ENCODE peak calls at places on chromosomes 16 and 17, in seven cellular contexts. One of them, this sample, is unnamed.

GRCh38 chr17:42759982-42760651 is 910 bp upstream of the RAMP2 start:
- DNase-seq in RCC 7860: no peak
- DNase-seq in cardiac fibroblast: no peak
- DNase-seq in T-helper 17 cell: no peak
- DNase-seq in activated naive CD8-positive, alpha-beta T cell treated with anti-CD3 and anti-CD28 coated beads, Interleukin-2, amount 50 U/mL, for 24 hours: no peak
- DNase-seq in GOT3: no peak
- DNase-seq in endothelial cell of umbilical vein: peak
- DNase-seq in this sample: no peak

GRCh38 chr16:7871371-7871770 is 538.7 kb downstream of the RBFOX1 start:
- DNase-seq in endothelial cell of umbilical vein: no peak
- DNase-seq in GOT3: no peak
- DNase-seq in activated naive CD8-positive, alpha-beta T cell treated with anti-CD3 and anti-CD28 coated beads, Interleukin-2, amount 50 U/mL, for 24 hours: no peak
- DNase-seq in T-helper 17 cell: no peak
- DNase-seq in RCC 7860: no peak
- DNase-seq in cardiac fibroblast: no peak
- DNase-seq in this sample: no peak

GRCh38 chr16:89410794-89411309 is 79.5 kb downstream of the ANKRD11 start:
- DNase-seq in cardiac fibroblast: peak
- DNase-seq in GOT3: no peak
- DNase-seq in T-helper 17 cell: no peak
- DNase-seq in endothelial cell of umbilical vein: peak
- DNase-seq in activated naive CD8-positive, alpha-beta T cell treated with anti-CD3 and anti-CD28 coated beads, Interleukin-2, amount 50 U/mL, for 24 hours: no peak
- DNase-seq in RCC 7860: no peak
- DNase-seq in this sample: peak

GRCh38 chr17:34307110-34307509 is 12.1 kb upstream of the CCL8 start:
- DNase-seq in cardiac fibroblast: peak
- DNase-seq in endothelial cell of umbilical vein: no peak
- DNase-seq in T-helper 17 cell: no peak
- DNase-seq in activated naive CD8-positive, alpha-beta T cell treated with anti-CD3 and anti-CD28 coated beads, Interleukin-2, amount 50 U/mL, for 24 hours: no peak
- DNase-seq in GOT3: no peak
- DNase-seq in RCC 7860: no peak
- DNase-seq in this sample: peak

GRCh38 chr17:77834170-77835115 is 124.1 kb upstream of the TNRC6C start:
- DNase-seq in T-helper 17 cell: peak
- DNase-seq in RCC 7860: peak
- DNase-seq in cardiac fibroblast: peak
- DNase-seq in GOT3: peak
- DNase-seq in activated naive CD8-positive, alpha-beta T cell treated with anti-CD3 and anti-CD28 coated beads, Interleukin-2, amount 50 U/mL, for 24 hours: peak
- DNase-seq in endothelial cell of umbilical vein: peak
- DNase-seq in this sample: peak

GRCh38 chr16:17777461-17777863 is 306.7 kb upstream of the XYLT1 start:
- DNase-seq in GOT3: no peak
- DNase-seq in cardiac fibroblast: no peak
- DNase-seq in T-helper 17 cell: no peak
- DNase-seq in RCC 7860: no peak
- DNase-seq in endothelial cell of umbilical vein: no peak
- DNase-seq in activated naive CD8-positive, alpha-beta T cell treated with anti-CD3 and anti-CD28 coated beads, Interleukin-2, amount 50 U/mL, for 24 hours: no peak
- DNase-seq in this sample: no peak

GRCh38 chr16:19833581-19833980 is 51.1 kb downstream of the GPRC5B start:
- DNase-seq in activated naive CD8-positive, alpha-beta T cell treated with anti-CD3 and anti-CD28 coated beads, Interleukin-2, amount 50 U/mL, for 24 hours: no peak
- DNase-seq in cardiac fibroblast: no peak
- DNase-seq in RCC 7860: no peak
- DNase-seq in T-helper 17 cell: no peak
- DNase-seq in GOT3: no peak
- DNase-seq in endothelial cell of umbilical vein: no peak
- DNase-seq in this sample: no peak

GRCh38 chr16:1158456-1159324 is 5.8 kb downstream of the CACNA1H start:
- DNase-seq in RCC 7860: no peak
- DNase-seq in endothelial cell of umbilical vein: no peak
- DNase-seq in activated naive CD8-positive, alpha-beta T cell treated with anti-CD3 and anti-CD28 coated beads, Interleukin-2, amount 50 U/mL, for 24 hours: no peak
- DNase-seq in cardiac fibroblast: peak
- DNase-seq in T-helper 17 cell: no peak
- DNase-seq in GOT3: no peak
- DNase-seq in this sample: peak

GRCh38 chr16:56370836-56371235 is 54.5 kb downstream of the AMFR start:
- DNase-seq in RCC 7860: no peak
- DNase-seq in T-helper 17 cell: no peak
- DNase-seq in endothelial cell of umbilical vein: peak
- DNase-seq in GOT3: no peak
- DNase-seq in activated naive CD8-positive, alpha-beta T cell treated with anti-CD3 and anti-CD28 coated beads, Interleukin-2, amount 50 U/mL, for 24 hours: no peak
- DNase-seq in cardiac fibroblast: peak
- DNase-seq in this sample: no peak

GRCh38 chr17:47801176-47801765 is 20.3 kb downstream of the OSBPL7 start:
- DNase-seq in T-helper 17 cell: no peak
- DNase-seq in cardiac fibroblast: no peak
- DNase-seq in endothelial cell of umbilical vein: no peak
- DNase-seq in GOT3: no peak
- DNase-seq in activated naive CD8-positive, alpha-beta T cell treated with anti-CD3 and anti-CD28 coated beads, Interleukin-2, amount 50 U/mL, for 24 hours: no peak
- DNase-seq in RCC 7860: no peak
- DNase-seq in this sample: no peak

GRCh38 chr17:15436399-15437369 is 30.7 kb downstream of the CDRT4 start:
- DNase-seq in GOT3: no peak
- DNase-seq in endothelial cell of umbilical vein: peak
- DNase-seq in activated naive CD8-positive, alpha-beta T cell treated with anti-CD3 and anti-CD28 coated beads, Interleukin-2, amount 50 U/mL, for 24 hours: peak
- DNase-seq in RCC 7860: peak
- DNase-seq in T-helper 17 cell: no peak
- DNase-seq in cardiac fibroblast: peak
- DNase-seq in this sample: peak

GRCh38 chr17:76121932-76122383 is 18.4 kb upstream of the EXOC7 start:
- DNase-seq in activated naive CD8-positive, alpha-beta T cell treated with anti-CD3 and anti-CD28 coated beads, Interleukin-2, amount 50 U/mL, for 24 hours: peak
- DNase-seq in GOT3: no peak
- DNase-seq in endothelial cell of umbilical vein: no peak
- DNase-seq in RCC 7860: no peak
- DNase-seq in cardiac fibroblast: peak
- DNase-seq in T-helper 17 cell: no peak
- DNase-seq in this sample: no peak

GRCh38 chr17:78899361-78900260 is 3.4 kb downstream of the CEP295NL start:
- DNase-seq in T-helper 17 cell: no peak
- DNase-seq in GOT3: no peak
- DNase-seq in endothelial cell of umbilical vein: no peak
- DNase-seq in activated naive CD8-positive, alpha-beta T cell treated with anti-CD3 and anti-CD28 coated beads, Interleukin-2, amount 50 U/mL, for 24 hours: no peak
- DNase-seq in cardiac fibroblast: peak
- DNase-seq in RCC 7860: no peak
- DNase-seq in this sample: peak

GRCh38 chr17:74107107-74107506 is 96.4 kb upstream of the RPL38 start:
- DNase-seq in endothelial cell of umbilical vein: no peak
- DNase-seq in GOT3: no peak
- DNase-seq in T-helper 17 cell: no peak
- DNase-seq in activated naive CD8-positive, alpha-beta T cell treated with anti-CD3 and anti-CD28 coated beads, Interleukin-2, amount 50 U/mL, for 24 hours: no peak
- DNase-seq in RCC 7860: no peak
- DNase-seq in cardiac fibroblast: no peak
- DNase-seq in this sample: no peak

GRCh38 chr16:85526132-85526731 is 86.9 kb upstream of the GSE1 start:
- DNase-seq in T-helper 17 cell: no peak
- DNase-seq in GOT3: no peak
- DNase-seq in endothelial cell of umbilical vein: no peak
- DNase-seq in activated naive CD8-positive, alpha-beta T cell treated with anti-CD3 and anti-CD28 coated beads, Interleukin-2, amount 50 U/mL, for 24 hours: no peak
- DNase-seq in cardiac fibroblast: no peak
- DNase-seq in RCC 7860: no peak
- DNase-seq in this sample: no peak

GRCh38 chr16:56019274-56019673 is 144.1 kb upstream of the CES5A start:
- DNase-seq in GOT3: no peak
- DNase-seq in activated naive CD8-positive, alpha-beta T cell treated with anti-CD3 and anti-CD28 coated beads, Interleukin-2, amount 50 U/mL, for 24 hours: no peak
- DNase-seq in endothelial cell of umbilical vein: no peak
- DNase-seq in T-helper 17 cell: no peak
- DNase-seq in cardiac fibroblast: no peak
- DNase-seq in RCC 7860: no peak
- DNase-seq in this sample: no peak

GRCh38 chr16:59849716-59850115 is 1115.6 kb upstream of the GOT2 start:
- DNase-seq in cardiac fibroblast: no peak
- DNase-seq in GOT3: no peak
- DNase-seq in activated naive CD8-positive, alpha-beta T cell treated with anti-CD3 and anti-CD28 coated beads, Interleukin-2, amount 50 U/mL, for 24 hours: no peak
- DNase-seq in T-helper 17 cell: no peak
- DNase-seq in endothelial cell of umbilical vein: no peak
- DNase-seq in RCC 7860: no peak
- DNase-seq in this sample: no peak

GRCh38 chr17:82281502-82282238 is 8.2 kb upstream of the CSNK1D start:
- DNase-seq in endothelial cell of umbilical vein: peak
- DNase-seq in RCC 7860: peak
- DNase-seq in activated naive CD8-positive, alpha-beta T cell treated with anti-CD3 and anti-CD28 coated beads, Interleukin-2, amount 50 U/mL, for 24 hours: peak
- DNase-seq in T-helper 17 cell: no peak
- DNase-seq in cardiac fibroblast: peak
- DNase-seq in GOT3: no peak
- DNase-seq in this sample: no peak

GRCh38 chr17:39920218-39921210 is 2.1 kb upstream of the GSDMB start:
- DNase-seq in cardiac fibroblast: no peak
- DNase-seq in GOT3: no peak
- DNase-seq in activated naive CD8-positive, alpha-beta T cell treated with anti-CD3 and anti-CD28 coated beads, Interleukin-2, amount 50 U/mL, for 24 hours: peak
- DNase-seq in RCC 7860: no peak
- DNase-seq in endothelial cell of umbilical vein: no peak
- DNase-seq in T-helper 17 cell: peak
- DNase-seq in this sample: no peak

GRCh38 chr16:28003021-28003865 is 60.3 kb downstream of the GSG1L start:
- DNase-seq in GOT3: no peak
- DNase-seq in cardiac fibroblast: no peak
- DNase-seq in endothelial cell of umbilical vein: no peak
- DNase-seq in RCC 7860: no peak
- DNase-seq in T-helper 17 cell: no peak
- DNase-seq in activated naive CD8-positive, alpha-beta T cell treated with anti-CD3 and anti-CD28 coated beads, Interleukin-2, amount 50 U/mL, for 24 hours: no peak
- DNase-seq in this sample: no peak

GRCh38 chr17:45229681-45230409 is 8.2 kb downstream of the FMNL1 start:
- DNase-seq in RCC 7860: no peak
- DNase-seq in cardiac fibroblast: no peak
- DNase-seq in endothelial cell of umbilical vein: no peak
- DNase-seq in GOT3: no peak
- DNase-seq in activated naive CD8-positive, alpha-beta T cell treated with anti-CD3 and anti-CD28 coated beads, Interleukin-2, amount 50 U/mL, for 24 hours: peak
- DNase-seq in T-helper 17 cell: no peak
- DNase-seq in this sample: peak

GRCh38 chr16:84928679-84929420 is 82.5 kb downstream of the ZDHHC7 start:
- DNase-seq in RCC 7860: no peak
- DNase-seq in activated naive CD8-positive, alpha-beta T cell treated with anti-CD3 and anti-CD28 coated beads, Interleukin-2, amount 50 U/mL, for 24 hours: no peak
- DNase-seq in T-helper 17 cell: no peak
- DNase-seq in endothelial cell of umbilical vein: no peak
- DNase-seq in cardiac fibroblast: peak
- DNase-seq in GOT3: no peak
- DNase-seq in this sample: peak

GRCh38 chr16:83990492-83990891 is 22.4 kb downstream of the NECAB2 start:
- DNase-seq in GOT3: no peak
- DNase-seq in cardiac fibroblast: no peak
- DNase-seq in T-helper 17 cell: no peak
- DNase-seq in RCC 7860: no peak
- DNase-seq in endothelial cell of umbilical vein: no peak
- DNase-seq in activated naive CD8-positive, alpha-beta T cell treated with anti-CD3 and anti-CD28 coated beads, Interleukin-2, amount 50 U/mL, for 24 hours: no peak
- DNase-seq in this sample: no peak

GRCh38 chr16:1000608-1001007 is 19.0 kb downstream of the SOX8 start:
- DNase-seq in RCC 7860: no peak
- DNase-seq in activated naive CD8-positive, alpha-beta T cell treated with anti-CD3 and anti-CD28 coated beads, Interleukin-2, amount 50 U/mL, for 24 hours: no peak
- DNase-seq in GOT3: no peak
- DNase-seq in endothelial cell of umbilical vein: no peak
- DNase-seq in T-helper 17 cell: no peak
- DNase-seq in cardiac fibroblast: no peak
- DNase-seq in this sample: no peak

GRCh38 chr17:45905812-45906211 is 11.5 kb downstream of the MAPT start:
- DNase-seq in activated naive CD8-positive, alpha-beta T cell treated with anti-CD3 and anti-CD28 coated beads, Interleukin-2, amount 50 U/mL, for 24 hours: no peak
- DNase-seq in GOT3: no peak
- DNase-seq in endothelial cell of umbilical vein: no peak
- DNase-seq in RCC 7860: no peak
- DNase-seq in T-helper 17 cell: no peak
- DNase-seq in cardiac fibroblast: no peak
- DNase-seq in this sample: no peak

GRCh38 chr16:58086381-58087208 is 42.6 kb downstream of the CFAP20 start:
- DNase-seq in T-helper 17 cell: no peak
- DNase-seq in endothelial cell of umbilical vein: no peak
- DNase-seq in GOT3: no peak
- DNase-seq in activated naive CD8-positive, alpha-beta T cell treated with anti-CD3 and anti-CD28 coated beads, Interleukin-2, amount 50 U/mL, for 24 hours: no peak
- DNase-seq in cardiac fibroblast: no peak
- DNase-seq in RCC 7860: no peak
- DNase-seq in this sample: no peak

GRCh38 chr16:20846030-20846429 is 39.7 kb downstream of the REXO5 start:
- DNase-seq in RCC 7860: no peak
- DNase-seq in T-helper 17 cell: no peak
- DNase-seq in cardiac fibroblast: no peak
- DNase-seq in endothelial cell of umbilical vein: no peak
- DNase-seq in activated naive CD8-positive, alpha-beta T cell treated with anti-CD3 and anti-CD28 coated beads, Interleukin-2, amount 50 U/mL, for 24 hours: no peak
- DNase-seq in GOT3: no peak
- DNase-seq in this sample: no peak

GRCh38 chr17:64599187-64599676 is 62.9 kb downstream of the SMURF2 start:
- DNase-seq in RCC 7860: no peak
- DNase-seq in T-helper 17 cell: peak
- DNase-seq in cardiac fibroblast: no peak
- DNase-seq in endothelial cell of umbilical vein: no peak
- DNase-seq in activated naive CD8-positive, alpha-beta T cell treated with anti-CD3 and anti-CD28 coated beads, Interleukin-2, amount 50 U/mL, for 24 hours: peak
- DNase-seq in GOT3: no peak
- DNase-seq in this sample: no peak

GRCh38 chr17:60106377-60107059 is 27.8 kb upstream of the HEATR6 start:
- DNase-seq in cardiac fibroblast: peak
- DNase-seq in endothelial cell of umbilical vein: no peak
- DNase-seq in RCC 7860: peak
- DNase-seq in GOT3: no peak
- DNase-seq in activated naive CD8-positive, alpha-beta T cell treated with anti-CD3 and anti-CD28 coated beads, Interleukin-2, amount 50 U/mL, for 24 hours: no peak
- DNase-seq in T-helper 17 cell: no peak
- DNase-seq in this sample: no peak

GRCh38 chr16:17224859-17225258 is 245.9 kb downstream of the XYLT1 start:
- DNase-seq in activated naive CD8-positive, alpha-beta T cell treated with anti-CD3 and anti-CD28 coated beads, Interleukin-2, amount 50 U/mL, for 24 hours: peak
- DNase-seq in cardiac fibroblast: peak
- DNase-seq in T-helper 17 cell: no peak
- DNase-seq in RCC 7860: no peak
- DNase-seq in GOT3: peak
- DNase-seq in endothelial cell of umbilical vein: no peak
- DNase-seq in this sample: peak

GRCh38 chr17:81400939-81401726 is 5.9 kb downstream of the BAHCC1 start:
- DNase-seq in activated naive CD8-positive, alpha-beta T cell treated with anti-CD3 and anti-CD28 coated beads, Interleukin-2, amount 50 U/mL, for 24 hours: no peak
- DNase-seq in T-helper 17 cell: no peak
- DNase-seq in RCC 7860: no peak
- DNase-seq in endothelial cell of umbilical vein: no peak
- DNase-seq in cardiac fibroblast: peak
- DNase-seq in GOT3: no peak
- DNase-seq in this sample: no peak

GRCh38 chr16:801584-802363 is 1.2 kb upstream of the GNG13 start:
- DNase-seq in GOT3: no peak
- DNase-seq in cardiac fibroblast: no peak
- DNase-seq in activated naive CD8-positive, alpha-beta T cell treated with anti-CD3 and anti-CD28 coated beads, Interleukin-2, amount 50 U/mL, for 24 hours: no peak
- DNase-seq in RCC 7860: no peak
- DNase-seq in T-helper 17 cell: no peak
- DNase-seq in endothelial cell of umbilical vein: no peak
- DNase-seq in this sample: no peak

This sample was measured in heart right ventricle.